ENCODE peak calls at places on chromosomes 2 and 18, in ten cellular contexts. A is globus pallidus; U is C1 segment of cervical spinal cord; N is endothelial cell; M is stimulated activated CD4-positive, alpha-beta T cell treated with anti-CD3 and anti-CD28 coated beads, Interleukin-12 subunit alpha, Interleukin-12 subunit beta, amount 100 ng/mL, for 24 hours; E is AG20443; T is bronchial epithelial cell; D is CD4-positive, alpha-beta T cell; H is sigmoid colon; J is tibial nerve. W is an unnamed sample.

GRCh38 chr2:47562548-47562947 is 159.6 kb downstream of the MSH2 start:
- DNase-seq in A (no peak), U (no peak), N (no peak), M (no peak), E (no peak), T (no peak), D (no peak), H (no peak), J (no peak), W (no peak)

GRCh38 chr2:9908639-9909038 is 42.9 kb upstream of the GRHL1 start:
- DNase-seq in A (no peak), U (no peak), N (no peak), M (no peak), E (no peak), T (peak), D (no peak), H (no peak), J (no peak), W (no peak)

GRCh38 chr2:215003001-215003400 is 135.4 kb downstream of the ABCA12 start:
- DNase-seq in A (no peak), U (no peak), N (no peak), M (no peak), E (peak), T (peak), D (no peak), H (no peak), J (no peak), W (no peak)

GRCh38 chr2:207279520-207279919 is 113.8 kb upstream of the KLF7 start:
- DNase-seq in A (no peak), U (no peak), N (no peak), M (no peak), E (no peak), T (no peak), D (no peak), H (no peak), J (no peak), W (no peak)

GRCh38 chr18:76412818-76413565 is 82.0 kb downstream of the ZNF516 start:
- DNase-seq in A (no peak), U (no peak), N (no peak), M (no peak), E (peak), T (no peak), D (no peak), H (peak), J (no peak), W (no peak)

GRCh38 chr18:35588995-35589394 is 7.5 kb downstream of the GALNT1 start:
- DNase-seq in A (no peak), U (no peak), N (peak), M (no peak), E (no peak), T (no peak), D (peak), H (no peak), J (no peak), W (no peak)

GRCh38 chr2:65045651-65046050 is 10.6 kb upstream of the CEP68 start:
- DNase-seq in A (no peak), U (no peak), N (no peak), M (no peak), E (peak), T (no peak), D (no peak), H (no peak), J (no peak), W (no peak)

GRCh38 chr2:26900831-26901321 is 52.9 kb downstream of the DPYSL5 start:
- DNase-seq in A (no peak), U (no peak), N (no peak), M (no peak), E (no peak), T (no peak), D (no peak), H (no peak), J (no peak), W (peak)

GRCh38 chr18:29560270-29560669 is 1383.3 kb upstream of the CDH2 start:
- DNase-seq in A (peak), U (no peak), N (no peak), M (no peak), E (no peak), T (no peak), D (no peak), H (no peak), J (no peak), W (no peak)

GRCh38 chr2:152505495-152505906 is 170.5 kb downstream of the FMNL2 start:
- DNase-seq in A (peak), U (peak), N (no peak), M (no peak), E (peak), T (peak), D (no peak), H (no peak), J (peak), W (no peak)

GRCh38 chr18:76564636-76565237 is 69.7 kb upstream of the ZNF516 start:
- DNase-seq in A (no peak), U (no peak), N (no peak), M (no peak), E (no peak), T (no peak), D (no peak), H (no peak), J (no peak), W (no peak)

GRCh38 chr2:42425697-42426096 is 64.7 kb upstream of the COX7A2L start:
- DNase-seq in A (no peak), U (no peak), N (no peak), M (no peak), E (no peak), T (no peak), D (no peak), H (no peak), J (no peak), W (no peak)